ENCODE peak calls at places on chromosome 7, in nine cellular contexts. One of them, this sample, is unnamed.
A peak's percentile ranks its signal among the peaks of the same experiment; 100 is the strongest.

GRCh38 chr7:70596575-70596891 is 535.4 kb upstream of the GALNT17 start:
- DNase-seq in PC-9: no peak
- DNase-seq in A549: no peak
- DNase-seq in LoVo: no peak
- DNase-seq in EL: no peak
- DNase-seq in HEK293T: no peak
- DNase-seq in C1 segment of cervical spinal cord: no peak
- DNase-seq in NCI-H345: peak; percentile 53
- DNase-seq in osteocyte: no peak
- DNase-seq in this sample: no peak

GRCh38 chr7:46859963-46860475 is 721.9 kb downstream of the TNS3 start:
- DNase-seq in PC-9: no peak
- DNase-seq in A549: no peak
- DNase-seq in LoVo: no peak
- DNase-seq in EL: peak; percentile 81
- DNase-seq in HEK293T: no peak
- DNase-seq in C1 segment of cervical spinal cord: no peak
- DNase-seq in NCI-H345: no peak
- DNase-seq in osteocyte: no peak
- DNase-seq in this sample: no peak

GRCh38 chr7:128801667-128802066 is 9.9 kb downstream of the CCDC136 start:
- DNase-seq in PC-9: no peak
- DNase-seq in A549: no peak
- DNase-seq in LoVo: no peak
- DNase-seq in EL: no peak
- DNase-seq in HEK293T: no peak
- DNase-seq in C1 segment of cervical spinal cord: no peak
- DNase-seq in NCI-H345: no peak
- DNase-seq in osteocyte: no peak
- DNase-seq in this sample: no peak

GRCh38 chr7:24951441-24951840 is 28.5 kb downstream of the OSBPL3 start:
- DNase-seq in PC-9: no peak
- DNase-seq in A549: no peak
- DNase-seq in LoVo: no peak
- DNase-seq in EL: no peak
- DNase-seq in HEK293T: no peak
- DNase-seq in C1 segment of cervical spinal cord: no peak
- DNase-seq in NCI-H345: no peak
- DNase-seq in osteocyte: no peak
- DNase-seq in this sample: no peak

GRCh38 chr7:20514364-20514763 is 101.1 kb upstream of the ABCB5 start:
- DNase-seq in PC-9: no peak
- DNase-seq in A549: no peak
- DNase-seq in LoVo: peak; percentile 53
- DNase-seq in EL: peak; percentile 23
- DNase-seq in HEK293T: peak; percentile 57
- DNase-seq in C1 segment of cervical spinal cord: peak; percentile 15
- DNase-seq in NCI-H345: peak; percentile 89
- DNase-seq in osteocyte: no peak
- DNase-seq in this sample: no peak

GRCh38 chr7:131604841-131605279 is 48.4 kb upstream of the PODXL start:
- DNase-seq in PC-9: peak; percentile 11
- DNase-seq in A549: peak; percentile 56
- DNase-seq in LoVo: no peak
- DNase-seq in EL: peak; percentile 97
- DNase-seq in HEK293T: no peak
- DNase-seq in C1 segment of cervical spinal cord: no peak
- DNase-seq in NCI-H345: no peak
- DNase-seq in osteocyte: no peak
- DNase-seq in this sample: no peak

GRCh38 chr7:88091988-88092675 is 127.7 kb downstream of the SRI start:
- DNase-seq in PC-9: no peak
- DNase-seq in A549: no peak
- DNase-seq in LoVo: no peak
- DNase-seq in EL: no peak
- DNase-seq in HEK293T: no peak
- DNase-seq in C1 segment of cervical spinal cord: no peak
- DNase-seq in NCI-H345: peak; percentile 33
- DNase-seq in osteocyte: no peak
- DNase-seq in this sample: no peak

GRCh38 chr7:158997110-158997453 is 140.7 kb downstream of the DYNC2I1 start:
- DNase-seq in PC-9: no peak
- DNase-seq in A549: no peak
- DNase-seq in LoVo: no peak
- DNase-seq in EL: no peak
- DNase-seq in HEK293T: no peak
- DNase-seq in C1 segment of cervical spinal cord: no peak
- DNase-seq in NCI-H345: no peak
- DNase-seq in osteocyte: no peak
- DNase-seq in this sample: no peak

GRCh38 chr7:39434012-39434411 is 132.2 kb upstream of the YAE1 start:
- DNase-seq in PC-9: no peak
- DNase-seq in A549: no peak
- DNase-seq in LoVo: no peak
- DNase-seq in EL: no peak
- DNase-seq in HEK293T: no peak
- DNase-seq in C1 segment of cervical spinal cord: no peak
- DNase-seq in NCI-H345: no peak
- DNase-seq in osteocyte: no peak
- DNase-seq in this sample: no peak

GRCh38 chr7:102069913-102070629 is 216.6 kb upstream of the SH2B2 start:
- DNase-seq in PC-9: no peak
- DNase-seq in A549: no peak
- DNase-seq in LoVo: no peak
- DNase-seq in EL: no peak
- DNase-seq in HEK293T: no peak
- DNase-seq in C1 segment of cervical spinal cord: no peak
- DNase-seq in NCI-H345: no peak
- DNase-seq in osteocyte: no peak
- DNase-seq in this sample: no peak

GRCh38 chr7:92159-92767 is 100.1 kb upstream of the FAM20C start:
- DNase-seq in PC-9: no peak
- DNase-seq in A549: no peak
- DNase-seq in LoVo: no peak
- DNase-seq in EL: no peak
- DNase-seq in HEK293T: no peak
- DNase-seq in C1 segment of cervical spinal cord: no peak
- DNase-seq in NCI-H345: peak; percentile 14
- DNase-seq in osteocyte: no peak
- DNase-seq in this sample: no peak

GRCh38 chr7:129832701-129833227 is 120.0 kb downstream of the UBE2H start:
- DNase-seq in PC-9: no peak
- DNase-seq in A549: no peak
- DNase-seq in LoVo: no peak
- DNase-seq in EL: no peak
- DNase-seq in HEK293T: no peak
- DNase-seq in C1 segment of cervical spinal cord: no peak
- DNase-seq in NCI-H345: no peak
- DNase-seq in osteocyte: no peak
- DNase-seq in this sample: no peak

GRCh38 chr7:7576344-7576743 is 9.7 kb downstream of the MIOS start:
- DNase-seq in PC-9: no peak
- DNase-seq in A549: no peak
- DNase-seq in LoVo: no peak
- DNase-seq in EL: no peak
- DNase-seq in HEK293T: no peak
- DNase-seq in C1 segment of cervical spinal cord: no peak
- DNase-seq in NCI-H345: no peak
- DNase-seq in osteocyte: no peak
- DNase-seq in this sample: no peak

GRCh38 chr7:135508853-135509588 is 881 bp downstream of the CNOT4 start:
- DNase-seq in PC-9: no peak
- DNase-seq in A549: peak; percentile 32
- DNase-seq in LoVo: peak; percentile 44
- DNase-seq in EL: peak; percentile 51
- DNase-seq in HEK293T: peak; percentile 49
- DNase-seq in C1 segment of cervical spinal cord: no peak
- DNase-seq in NCI-H345: peak; percentile 17
- DNase-seq in osteocyte: peak; percentile 72
- DNase-seq in this sample: peak; percentile 30

GRCh38 chr7:102197599-102197998 is 89.1 kb upstream of the SH2B2 start:
- DNase-seq in PC-9: no peak
- DNase-seq in A549: no peak
- DNase-seq in LoVo: no peak
- DNase-seq in EL: no peak
- DNase-seq in HEK293T: no peak
- DNase-seq in C1 segment of cervical spinal cord: no peak
- DNase-seq in NCI-H345: no peak
- DNase-seq in osteocyte: no peak
- DNase-seq in this sample: no peak

GRCh38 chr7:6402741-6403140 is 45.0 kb downstream of the DAGLB start:
- DNase-seq in PC-9: no peak
- DNase-seq in A549: no peak
- DNase-seq in LoVo: no peak
- DNase-seq in EL: no peak
- DNase-seq in HEK293T: no peak
- DNase-seq in C1 segment of cervical spinal cord: no peak
- DNase-seq in NCI-H345: no peak
- DNase-seq in osteocyte: no peak
- DNase-seq in this sample: no peak

GRCh38 chr7:138581065-138581464 is 120.1 kb downstream of the SVOPL start:
- DNase-seq in PC-9: no peak
- DNase-seq in A549: no peak
- DNase-seq in LoVo: no peak
- DNase-seq in EL: no peak
- DNase-seq in HEK293T: no peak
- DNase-seq in C1 segment of cervical spinal cord: no peak
- DNase-seq in NCI-H345: no peak
- DNase-seq in osteocyte: no peak
- DNase-seq in this sample: no peak

GRCh38 chr7:156929789-156930539 is 19.5 kb upstream of the NOM1 start:
- DNase-seq in PC-9: no peak
- DNase-seq in A549: no peak
- DNase-seq in LoVo: no peak
- DNase-seq in EL: no peak
- DNase-seq in HEK293T: no peak
- DNase-seq in C1 segment of cervical spinal cord: no peak
- DNase-seq in NCI-H345: no peak
- DNase-seq in osteocyte: no peak
- DNase-seq in this sample: no peak

GRCh38 chr7:67604461-67605386 is 608.1 kb downstream of the TYW1 start:
- DNase-seq in PC-9: no peak
- DNase-seq in A549: no peak
- DNase-seq in LoVo: no peak
- DNase-seq in EL: no peak
- DNase-seq in HEK293T: no peak
- DNase-seq in C1 segment of cervical spinal cord: no peak
- DNase-seq in NCI-H345: no peak
- DNase-seq in osteocyte: no peak
- DNase-seq in this sample: no peak

GRCh38 chr7:27634892-27635538 is 27.7 kb downstream of the HIBADH start:
- DNase-seq in PC-9: no peak
- DNase-seq in A549: no peak
- DNase-seq in LoVo: no peak
- DNase-seq in EL: no peak
- DNase-seq in HEK293T: no peak
- DNase-seq in C1 segment of cervical spinal cord: no peak
- DNase-seq in NCI-H345: no peak
- DNase-seq in osteocyte: no peak
- DNase-seq in this sample: no peak

GRCh38 chr7:139393621-139394215 is 34.0 kb downstream of the LUC7L2 start:
- DNase-seq in PC-9: no peak
- DNase-seq in A549: no peak
- DNase-seq in LoVo: no peak
- DNase-seq in EL: peak; percentile 10
- DNase-seq in HEK293T: no peak
- DNase-seq in C1 segment of cervical spinal cord: no peak
- DNase-seq in NCI-H345: no peak
- DNase-seq in osteocyte: no peak
- DNase-seq in this sample: no peak

GRCh38 chr7:24595671-24596418 is 22.6 kb downstream of the PALS2 start:
- DNase-seq in PC-9: no peak
- DNase-seq in A549: no peak
- DNase-seq in LoVo: no peak
- DNase-seq in EL: no peak
- DNase-seq in HEK293T: no peak
- DNase-seq in C1 segment of cervical spinal cord: no peak
- DNase-seq in NCI-H345: no peak
- DNase-seq in osteocyte: no peak
- DNase-seq in this sample: no peak

GRCh38 chr7:46763348-46763747 is 818.6 kb downstream of the TNS3 start:
- DNase-seq in PC-9: no peak
- DNase-seq in A549: no peak
- DNase-seq in LoVo: no peak
- DNase-seq in EL: no peak
- DNase-seq in HEK293T: no peak
- DNase-seq in C1 segment of cervical spinal cord: no peak
- DNase-seq in NCI-H345: no peak
- DNase-seq in osteocyte: no peak
- DNase-seq in this sample: no peak

GRCh38 chr7:149621776-149622175 is 124.2 kb upstream of the ZNF746 start:
- DNase-seq in PC-9: no peak
- DNase-seq in A549: no peak
- DNase-seq in LoVo: no peak
- DNase-seq in EL: no peak
- DNase-seq in HEK293T: no peak
- DNase-seq in C1 segment of cervical spinal cord: no peak
- DNase-seq in NCI-H345: no peak
- DNase-seq in osteocyte: no peak
- DNase-seq in this sample: no peak

GRCh38 chr7:21338728-21339164 is 89.1 kb upstream of the SP4 start:
- DNase-seq in PC-9: no peak
- DNase-seq in A549: no peak
- DNase-seq in LoVo: no peak
- DNase-seq in EL: no peak
- DNase-seq in HEK293T: no peak
- DNase-seq in C1 segment of cervical spinal cord: no peak
- DNase-seq in NCI-H345: no peak
- DNase-seq in osteocyte: no peak
- DNase-seq in this sample: no peak

GRCh38 chr7:142420554-142421362 is 162.9 kb upstream of the PRSS58 start:
- DNase-seq in PC-9: peak; percentile 79
- DNase-seq in A549: peak; percentile 9
- DNase-seq in LoVo: no peak
- DNase-seq in EL: peak; percentile 52
- DNase-seq in HEK293T: peak; percentile 44
- DNase-seq in C1 segment of cervical spinal cord: no peak
- DNase-seq in NCI-H345: no peak
- DNase-seq in osteocyte: no peak
- DNase-seq in this sample: peak; percentile 65

GRCh38 chr7:140771826-140772225 is 75.3 kb downstream of the NDUFB2 start:
- DNase-seq in PC-9: no peak
- DNase-seq in A549: no peak
- DNase-seq in LoVo: no peak
- DNase-seq in EL: peak; percentile 7
- DNase-seq in HEK293T: no peak
- DNase-seq in C1 segment of cervical spinal cord: no peak
- DNase-seq in NCI-H345: no peak
- DNase-seq in osteocyte: no peak
- DNase-seq in this sample: no peak

GRCh38 chr7:91940171-91940570 is 491 bp upstream of the AKAP9 start:
- DNase-seq in PC-9: no peak
- DNase-seq in A549: peak; percentile 16
- DNase-seq in LoVo: peak; percentile 49
- DNase-seq in EL: peak; percentile 48
- DNase-seq in HEK293T: peak; percentile 48
- DNase-seq in C1 segment of cervical spinal cord: peak; percentile 34
- DNase-seq in NCI-H345: peak; percentile 34
- DNase-seq in osteocyte: no peak
- DNase-seq in this sample: peak; percentile 22

GRCh38 chr7:129612112-129613015 is 844 bp downstream of the NRF1 start:
- DNase-seq in PC-9: no peak
- DNase-seq in A549: peak; percentile 46
- DNase-seq in LoVo: peak; percentile 22
- DNase-seq in EL: peak; percentile 32
- DNase-seq in HEK293T: peak; percentile 18
- DNase-seq in C1 segment of cervical spinal cord: peak; percentile 64
- DNase-seq in NCI-H345: peak; percentile 12
- DNase-seq in osteocyte: no peak
- DNase-seq in this sample: peak; percentile 23

GRCh38 chr7:4833691-4834600 is 27.9 kb downstream of the PAPOLB start:
- DNase-seq in PC-9: no peak
- DNase-seq in A549: no peak
- DNase-seq in LoVo: no peak
- DNase-seq in EL: no peak
- DNase-seq in HEK293T: no peak
- DNase-seq in C1 segment of cervical spinal cord: no peak
- DNase-seq in NCI-H345: no peak
- DNase-seq in osteocyte: no peak
- DNase-seq in this sample: no peak

GRCh38 chr7:128876127-128876526 is 13.5 kb downstream of the ATP6V1F start:
- DNase-seq in PC-9: no peak
- DNase-seq in A549: no peak
- DNase-seq in LoVo: no peak
- DNase-seq in EL: no peak
- DNase-seq in HEK293T: no peak
- DNase-seq in C1 segment of cervical spinal cord: no peak
- DNase-seq in NCI-H345: no peak
- DNase-seq in osteocyte: no peak
- DNase-seq in this sample: no peak

This sample was measured in endothelial cell.